ENCODE peak calls at places on chromosomes 5 and 9, in five cellular contexts. One of them, this sample, is unnamed.

GRCh38 chr5:6551955-6552313 is 80.9 kb downstream of the NSUN2 start:
- DNase-seq in GM12878: no peak
- DNase-seq in SK-N-SH: no peak
- DNase-seq in K562: no peak
- DNase-seq in HepG2: no peak
- DNase-seq in this sample: no peak

GRCh38 chr9:126377521-126377920 is 50.9 kb downstream of the MVB12B start:
- DNase-seq in K562: no peak
- DNase-seq in GM12878: no peak
- DNase-seq in HepG2: no peak
- DNase-seq in SK-N-SH: no peak
- DNase-seq in this sample: no peak

GRCh38 chr5:41539454-41539853 is 29.1 kb upstream of the PLCXD3 start:
- DNase-seq in HepG2: no peak
- DNase-seq in GM12878: no peak
- DNase-seq in K562: no peak
- DNase-seq in SK-N-SH: no peak
- DNase-seq in this sample: no peak

GRCh38 chr5:173926359-173926758 is 38.2 kb downstream of the CPEB4 start:
- DNase-seq in HepG2: no peak
- DNase-seq in SK-N-SH: no peak
- DNase-seq in GM12878: no peak
- DNase-seq in K562: no peak
- DNase-seq in this sample: no peak

GRCh38 chr5:143063175-143063970 is 293.2 kb downstream of the ARHGAP26 start:
- DNase-seq in K562: no peak
- DNase-seq in HepG2: no peak
- DNase-seq in SK-N-SH: no peak
- DNase-seq in GM12878: no peak
- DNase-seq in this sample: no peak

GRCh38 chr9:16679327-16679821 is 191.1 kb downstream of the BNC2 start:
- DNase-seq in K562: no peak
- DNase-seq in GM12878: no peak
- DNase-seq in HepG2: no peak
- DNase-seq in SK-N-SH: peak; percentile 34
- DNase-seq in this sample: no peak

GRCh38 chr5:68644971-68645370 is 429.4 kb downstream of the PIK3R1 start:
- DNase-seq in GM12878: peak; percentile 83
- DNase-seq in K562: no peak
- DNase-seq in SK-N-SH: no peak
- DNase-seq in HepG2: no peak
- DNase-seq in this sample: no peak

GRCh38 chr5:175351126-175351525 is 92.9 kb downstream of the DRD1 start:
- DNase-seq in GM12878: no peak
- DNase-seq in SK-N-SH: no peak
- DNase-seq in HepG2: no peak
- DNase-seq in K562: no peak
- DNase-seq in this sample: no peak

GRCh38 chr9:5698810-5699556 is 70.1 kb downstream of the RIC1 start:
- DNase-seq in K562: no peak
- DNase-seq in SK-N-SH: no peak
- DNase-seq in HepG2: no peak
- DNase-seq in GM12878: no peak
- DNase-seq in this sample: no peak

GRCh38 chr9:105880517-105880916 is 186.2 kb downstream of the TMEM38B start:
- DNase-seq in HepG2: no peak
- DNase-seq in K562: no peak
- DNase-seq in GM12878: no peak
- DNase-seq in SK-N-SH: no peak
- DNase-seq in this sample: no peak

GRCh38 chr5:159886312-159886711 is 30.0 kb upstream of the ADRA1B start:
- DNase-seq in GM12878: no peak
- DNase-seq in K562: no peak
- DNase-seq in SK-N-SH: no peak
- DNase-seq in HepG2: no peak
- DNase-seq in this sample: no peak

GRCh38 chr5:44885903-44886302 is 77.2 kb downstream of the MRPS30 start:
- DNase-seq in K562: no peak
- DNase-seq in GM12878: peak; percentile 44
- DNase-seq in HepG2: no peak
- DNase-seq in SK-N-SH: no peak
- DNase-seq in this sample: no peak

GRCh38 chr5:139980765-139981164 is 62.3 kb downstream of the NRG2 start:
- DNase-seq in HepG2: no peak
- DNase-seq in GM12878: no peak
- DNase-seq in SK-N-SH: no peak
- DNase-seq in K562: no peak
- DNase-seq in this sample: no peak

GRCh38 chr5:126364206-126364902 is 58.9 kb upstream of the GRAMD2B start:
- DNase-seq in HepG2: no peak
- DNase-seq in K562: no peak
- DNase-seq in SK-N-SH: no peak
- DNase-seq in GM12878: no peak
- DNase-seq in this sample: no peak

GRCh38 chr9:93683331-93684134 is 107.1 kb downstream of the PHF2 start:
- DNase-seq in SK-N-SH: peak; percentile 11
- DNase-seq in HepG2: no peak
- DNase-seq in GM12878: no peak
- DNase-seq in K562: peak; percentile 1
- DNase-seq in this sample: no peak

GRCh38 chr9:93599571-93600403 is 23.4 kb downstream of the PHF2 start:
- DNase-seq in HepG2: no peak
- DNase-seq in SK-N-SH: no peak
- DNase-seq in K562: no peak
- DNase-seq in GM12878: no peak
- DNase-seq in this sample: no peak

GRCh38 chr5:140214831-140215230 is 39.8 kb downstream of the CYSTM1 start:
- DNase-seq in GM12878: no peak
- DNase-seq in K562: no peak
- DNase-seq in HepG2: no peak
- DNase-seq in SK-N-SH: no peak
- DNase-seq in this sample: no peak

GRCh38 chr5:108003178-108003577 is 332.4 kb upstream of the EFNA5 start:
- DNase-seq in HepG2: no peak
- DNase-seq in GM12878: peak; percentile 70
- DNase-seq in SK-N-SH: peak; percentile 12
- DNase-seq in K562: no peak
- DNase-seq in this sample: peak; percentile 76

GRCh38 chr9:91036826-91037510 is 235.3 kb downstream of the SYK start:
- DNase-seq in GM12878: no peak
- DNase-seq in HepG2: peak; percentile 98
- DNase-seq in K562: peak; percentile 73
- DNase-seq in SK-N-SH: peak; percentile 88
- DNase-seq in this sample: peak; percentile 94

GRCh38 chr5:80165430-80165829 is 90.4 kb downstream of the SERINC5 start:
- DNase-seq in SK-N-SH: no peak
- DNase-seq in GM12878: no peak
- DNase-seq in K562: no peak
- DNase-seq in HepG2: peak; percentile 60
- DNase-seq in this sample: no peak

GRCh38 chr5:94754824-94755223 is 136.4 kb downstream of the SLF1 start:
- DNase-seq in HepG2: no peak
- DNase-seq in GM12878: no peak
- DNase-seq in SK-N-SH: no peak
- DNase-seq in K562: no peak
- DNase-seq in this sample: no peak

GRCh38 chr5:172065431-172066065 is 59.1 kb upstream of the FBXW11 start:
- DNase-seq in GM12878: no peak
- DNase-seq in HepG2: no peak
- DNase-seq in SK-N-SH: no peak
- DNase-seq in K562: no peak
- DNase-seq in this sample: no peak

GRCh38 chr5:169094586-169095409 is 206.1 kb downstream of the SLIT3 start:
- DNase-seq in SK-N-SH: no peak
- DNase-seq in HepG2: no peak
- DNase-seq in GM12878: no peak
- DNase-seq in K562: no peak
- DNase-seq in this sample: no peak

DNA sequence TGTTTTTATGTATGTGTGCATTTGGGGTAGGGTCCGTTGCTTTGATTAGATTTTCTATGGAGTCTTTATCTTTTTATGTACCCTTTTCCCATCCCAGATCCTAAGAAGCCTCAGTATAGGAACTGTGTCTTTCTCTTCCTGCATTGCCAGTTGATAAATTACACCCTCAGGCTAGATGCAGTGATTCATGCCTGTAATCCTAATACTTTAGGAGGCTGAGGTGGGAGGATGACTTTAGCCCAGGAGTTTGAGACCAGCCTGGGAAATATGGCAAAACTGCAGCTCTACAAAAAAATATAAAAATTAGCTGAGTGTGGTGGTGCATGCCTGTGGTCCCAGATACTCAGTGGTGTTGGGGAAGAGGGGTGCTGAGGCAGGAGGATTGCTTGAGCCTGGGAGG is 40.2 kb downstream of the NLN start:
- DNase-seq in HepG2: no peak
- DNase-seq in K562: no peak
- DNase-seq in SK-N-SH: no peak
- DNase-seq in GM12878: no peak
- DNase-seq in this sample: no peak
- TF ChIP-seq MAX in HepG2: no peak
- TF ChIP-seq MAX in K562: no peak
- TF ChIP-seq MAX in SK-N-SH: no peak
- TF ChIP-seq MAX in GM12878: no peak
- TF ChIP-seq MAX in this sample: no peak

GRCh38 chr5:522899-523657 is 1.2 kb downstream of the SLC9A3 start:
- DNase-seq in GM12878: no peak
- DNase-seq in SK-N-SH: no peak
- DNase-seq in HepG2: no peak
- DNase-seq in K562: no peak
- DNase-seq in this sample: no peak

GRCh38 chr5:520850-521226 is 3.4 kb downstream of the SLC9A3 start:
- DNase-seq in SK-N-SH: no peak
- DNase-seq in HepG2: no peak
- DNase-seq in K562: no peak
- DNase-seq in GM12878: no peak
- DNase-seq in this sample: no peak

GRCh38 chr5:517535-518100 is 6.6 kb downstream of the SLC9A3 start:
- DNase-seq in SK-N-SH: no peak
- DNase-seq in K562: no peak
- DNase-seq in GM12878: no peak
- DNase-seq in HepG2: no peak
- DNase-seq in this sample: no peak

GRCh38 chr5:518721-519120 is 5.5 kb downstream of the SLC9A3 start:
- DNase-seq in GM12878: no peak
- DNase-seq in SK-N-SH: no peak
- DNase-seq in K562: no peak
- DNase-seq in HepG2: no peak
- DNase-seq in this sample: no peak

DNA sequence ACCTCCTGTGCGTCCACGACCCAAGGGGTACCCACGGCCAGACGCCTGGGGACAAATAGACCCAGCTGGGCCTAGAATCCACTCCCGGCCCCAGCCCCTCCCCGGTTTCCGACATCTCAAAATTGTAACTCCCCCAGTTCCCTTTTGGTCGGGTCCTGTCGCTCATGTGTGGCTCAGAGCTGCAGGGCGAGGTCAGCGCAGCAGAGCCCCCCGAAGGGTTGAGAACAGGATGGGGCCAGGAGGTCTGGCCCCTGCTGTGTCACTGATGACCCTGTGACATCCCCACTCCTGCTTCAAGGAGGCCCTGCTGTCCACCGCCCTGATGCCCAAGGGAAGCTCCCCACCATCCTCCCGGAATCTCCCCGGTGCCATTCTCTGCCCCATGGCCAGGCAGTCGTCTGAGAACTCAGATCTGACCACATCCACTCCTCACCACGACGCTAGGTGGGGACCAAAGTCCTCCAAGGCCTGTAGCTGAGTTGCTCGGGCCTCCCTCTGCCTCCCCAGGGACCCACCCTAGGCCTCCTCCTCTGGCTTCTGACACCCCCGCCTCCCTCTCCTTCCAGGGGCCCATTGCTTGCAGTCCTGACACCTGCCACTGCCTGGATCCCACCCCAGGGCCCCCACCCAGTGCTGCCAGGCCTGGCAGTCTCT is 3.9 kb downstream of the SLC9A3 start:
- DNase-seq in K562: no peak
- DNase-seq in GM12878: no peak
- DNase-seq in HepG2: no peak
- DNase-seq in SK-N-SH: no peak
- DNase-seq in this sample: no peak
- H3K27ac ChIP-seq in K562: no peak overlapping the region
- H3K27ac ChIP-seq in GM12878: no peak overlapping the region
- H3K27ac ChIP-seq in HepG2: no peak overlapping the region
- H3K27ac ChIP-seq in SK-N-SH: no peak overlapping the region
- H3K27ac ChIP-seq in this sample: no peak overlapping the region

GRCh38 chr9:112537561-112537960 is 50.9 kb downstream of the KIAA1958 start:
- DNase-seq in GM12878: no peak
- DNase-seq in HepG2: no peak
- DNase-seq in SK-N-SH: no peak
- DNase-seq in K562: no peak
- DNase-seq in this sample: no peak

GRCh38 chr9:112535811-112536210 is 49.2 kb downstream of the KIAA1958 start:
- DNase-seq in SK-N-SH: no peak
- DNase-seq in K562: no peak
- DNase-seq in HepG2: no peak
- DNase-seq in GM12878: no peak
- DNase-seq in this sample: peak; percentile 68

GRCh38 chr9:112533660-112534059 is 47.0 kb downstream of the KIAA1958 start:
- DNase-seq in SK-N-SH: no peak
- DNase-seq in HepG2: no peak
- DNase-seq in K562: no peak
- DNase-seq in GM12878: no peak
- DNase-seq in this sample: no peak

GRCh38 chr9:112532427-112532826 is 45.8 kb downstream of the KIAA1958 start:
- DNase-seq in HepG2: no peak
- DNase-seq in K562: no peak
- DNase-seq in SK-N-SH: no peak
- DNase-seq in GM12878: no peak
- DNase-seq in this sample: no peak

DNA sequence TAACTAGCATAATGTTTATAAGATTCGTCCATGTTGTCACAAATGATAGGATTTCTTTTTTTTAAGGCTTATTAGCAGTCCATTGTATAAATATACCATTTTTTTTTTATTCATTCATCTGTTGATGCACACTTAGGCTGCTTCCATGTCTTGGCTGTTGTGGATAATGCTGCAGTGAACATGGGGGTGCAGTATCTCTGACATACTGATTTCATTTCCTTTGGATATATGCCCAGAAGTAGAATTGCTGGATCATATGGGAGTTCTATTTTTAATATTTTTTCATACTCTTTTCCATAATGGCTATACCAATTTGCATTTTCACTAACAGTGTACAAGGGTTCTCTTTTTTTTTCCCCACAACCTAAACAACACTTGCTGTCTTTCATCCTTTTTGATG is 48.7 kb downstream of the KIAA1958 start:
- DNase-seq in GM12878: no peak
- DNase-seq in HepG2: no peak
- DNase-seq in SK-N-SH: no peak
- DNase-seq in K562: no peak
- DNase-seq in this sample: peak; percentile 57
- TF ChIP-seq MAX in GM12878: no peak
- TF ChIP-seq MAX in HepG2: no peak
- TF ChIP-seq MAX in SK-N-SH: no peak
- TF ChIP-seq MAX in K562: no peak
- TF ChIP-seq MAX in this sample: no peak

GRCh38 chr9:89789922-89790510 is 185.2 kb downstream of the GADD45G start:
- DNase-seq in HepG2: no peak
- DNase-seq in K562: no peak
- DNase-seq in SK-N-SH: no peak
- DNase-seq in GM12878: no peak
- DNase-seq in this sample: no peak
- H3K27ac ChIP-seq in HepG2: no peak overlapping the region
- H3K27ac ChIP-seq in K562: no peak overlapping the region
- H3K27ac ChIP-seq in SK-N-SH: no peak overlapping the region
- H3K27ac ChIP-seq in GM12878: no peak overlapping the region
- H3K27ac ChIP-seq in this sample: no peak overlapping the region

GRCh38 chr9:109894921-109895758 is 115.1 kb downstream of the PALM2AKAP2 start:
- DNase-seq in HepG2: no peak
- DNase-seq in GM12878: peak; percentile 68
- DNase-seq in K562: no peak
- DNase-seq in SK-N-SH: no peak
- DNase-seq in this sample: no peak
- TF ChIP-seq MAX in HepG2: no peak
- TF ChIP-seq MAX in GM12878: no peak
- TF ChIP-seq MAX in K562: no peak
- TF ChIP-seq MAX in SK-N-SH: no peak
- TF ChIP-seq MAX in this sample: no peak

This sample was measured in endothelial cell of umbilical vein.